ENCODE peak calls at places on chromosomes 12 and 14, in five cellular contexts. J is brain microvascular endothelial cell; D is right lobe of liver; V is CD8-positive, alpha-beta T cell; C is fibroblast of mammary gland. U is an unnamed sample.

GRCh38 chr14:95328876-95329503 is 9.3 kb upstream of the CLMN start:
- DNase-seq in D (no peak), C (peak), V (no peak), J (no peak), U (no peak)

GRCh38 chr12:84697141-84697540 is 215.5 kb downstream of the SLC6A15 start:
- DNase-seq in D (no peak), V (no peak), J (peak), C (no peak), U (no peak)

GRCh38 chr12:117067016-117067415 is 32.2 kb downstream of the TESC start:
- DNase-seq in C (no peak), V (no peak), D (peak), J (no peak), U (no peak)

GRCh38 chr12:12807970-12808702 is 5.0 kb upstream of the DDX47 start:
- DNase-seq in V (peak), C (peak), J (no peak), D (no peak), U (peak)

GRCh38 chr14:76664790-76665189 is 96.5 kb upstream of the VASH1 start:
- DNase-seq in J (no peak), D (no peak), V (no peak), C (no peak), U (no peak)

GRCh38 chr14:106665814-106666213 is 1139.4 kb downstream of the TMEM121 start:
- DNase-seq in C (no peak), J (no peak), V (peak), D (no peak), U (no peak)

GRCh38 chr12:80277732-80278131 is 166.3 kb upstream of the PTPRQ start:
- DNase-seq in C (no peak), J (no peak), V (no peak), D (no peak), U (no peak)

GRCh38 chr12:48004039-48004940 is at the start of gene COL2A1:
- DNase-seq in D (no peak), C (no peak), V (no peak), J (no peak), U (peak)

GRCh38 chr12:117171499-117172162 is 18.6 kb downstream of the FBXO21 start:
- DNase-seq in V (no peak), J (no peak), C (no peak), D (no peak), U (no peak)

GRCh38 chr14:24051789-24052655 is at the start of gene CARMIL3:
- DNase-seq in J (no peak), D (peak), V (peak), C (peak), U (peak)

GRCh38 chr14:92644166-92644565 is 104.3 kb downstream of the LGMN start:
- DNase-seq in D (no peak), J (peak), C (peak), V (no peak), U (peak)

GRCh38 chr14:38090506-38090905 is 117.2 kb upstream of the SSTR1 start:
- DNase-seq in J (no peak), V (no peak), D (no peak), C (no peak), U (no peak)

GRCh38 chr12:45051490-45052105 is 699 bp upstream of the DBX2 start:
- DNase-seq in D (no peak), J (no peak), V (no peak), C (peak), U (peak)

GRCh38 chr14:67221248-67221981 is 19.8 kb upstream of the PALS1 start:
- DNase-seq in C (peak), V (no peak), D (no peak), J (peak), U (peak)

GRCh38 chr12:118680361-118680963 is 300.9 kb upstream of the SRRM4 start:
- DNase-seq in C (no peak), J (no peak), V (no peak), D (no peak), U (no peak)

DNA sequence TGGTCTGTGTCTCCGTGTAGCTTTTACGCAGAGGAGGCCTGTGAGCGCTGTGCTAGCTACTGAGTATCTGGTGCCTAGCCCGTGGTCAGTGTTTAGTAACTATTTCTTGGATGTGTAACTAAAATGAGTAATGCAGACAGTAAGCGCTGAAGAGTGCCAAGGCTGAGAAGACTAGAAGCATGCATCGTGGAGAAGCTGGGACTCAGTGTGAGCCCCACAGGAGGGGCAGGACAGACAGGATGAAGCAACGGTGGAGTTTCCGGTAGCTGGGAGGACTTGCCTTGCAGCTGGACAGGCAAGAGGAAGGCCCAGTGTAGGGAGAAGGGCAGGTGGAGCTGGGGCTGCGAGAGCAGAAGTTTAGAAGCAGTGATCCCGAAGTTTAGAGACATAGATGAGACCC is 233.4 kb upstream of the FKBP4 start:
- DNase-seq in C (peak), D (no peak), V (no peak), J (no peak), U (no peak)
- H3K4me3 ChIP-seq in C (no peak), D (no peak), V (no peak), J (no peak), U (no peak)

GRCh38 chr12:58395470-58395869 is 454.1 kb downstream of the ATP23 start:
- DNase-seq in C (peak), D (no peak), V (no peak), J (no peak), U (no peak)

GRCh38 chr12:58393152-58393551 is 451.8 kb downstream of the ATP23 start:
- DNase-seq in V (no peak), J (peak), C (peak), D (no peak), U (no peak)

DNA sequence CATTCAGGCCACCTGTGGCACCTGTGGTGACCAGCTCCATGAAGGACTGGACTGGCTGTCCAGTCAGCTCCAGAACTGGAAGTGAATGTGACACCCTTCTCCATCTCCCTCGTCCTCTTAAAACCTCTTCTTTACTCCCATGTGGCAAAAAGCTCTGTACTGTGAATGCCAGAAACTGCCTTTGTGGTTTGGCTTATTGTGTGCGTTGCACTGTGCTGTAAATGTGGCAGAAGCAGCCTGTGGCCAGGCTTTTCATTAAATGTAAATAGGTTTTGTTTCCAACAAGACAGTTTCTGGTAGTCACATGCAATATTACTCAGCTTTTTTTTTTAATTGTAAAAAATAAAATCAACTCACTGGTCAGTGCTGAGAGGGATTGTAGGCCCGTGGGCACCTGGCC is 453.7 kb downstream of the ATP23 start:
- DNase-seq in D (no peak), C (no peak), V (no peak), J (no peak), U (no peak)
- TF ChIP-seq CTCF in D (no peak), C (no peak), V (no peak), J (no peak), U (no peak)

DNA sequence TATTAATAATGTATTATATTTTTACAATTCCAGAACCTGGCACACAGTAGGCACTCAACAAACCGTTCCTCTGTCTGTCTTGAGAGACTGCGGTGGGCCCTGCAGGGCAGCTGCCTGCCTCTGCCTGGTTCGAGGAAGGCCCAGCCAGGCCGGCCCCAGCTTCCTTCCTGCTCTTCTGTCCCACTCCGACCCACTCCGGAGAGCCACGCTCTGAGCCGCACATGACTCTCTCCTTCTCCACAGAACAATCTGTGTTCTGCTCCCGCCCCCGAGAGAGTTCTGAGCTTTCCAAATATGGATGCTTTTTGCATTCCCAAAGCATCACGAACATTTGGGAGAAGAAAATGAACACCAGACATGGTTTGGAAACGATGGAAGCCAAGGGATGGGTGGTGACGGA is 57.3 kb downstream of the TTC7B start:
- DNase-seq in V (no peak), D (peak), J (peak), C (peak), U (peak)
- H3K4me3 ChIP-seq in V (peak), D (peak), J (peak), C (peak), U (peak)

GRCh38 chr14:89237923-89238529 is 179.0 kb downstream of the FOXN3 start:
- DNase-seq in C (peak), V (no peak), J (no peak), D (no peak), U (peak)
- TF ChIP-seq CTCF in C (peak), V (no peak), J (peak), D (peak), U (peak)

DNA sequence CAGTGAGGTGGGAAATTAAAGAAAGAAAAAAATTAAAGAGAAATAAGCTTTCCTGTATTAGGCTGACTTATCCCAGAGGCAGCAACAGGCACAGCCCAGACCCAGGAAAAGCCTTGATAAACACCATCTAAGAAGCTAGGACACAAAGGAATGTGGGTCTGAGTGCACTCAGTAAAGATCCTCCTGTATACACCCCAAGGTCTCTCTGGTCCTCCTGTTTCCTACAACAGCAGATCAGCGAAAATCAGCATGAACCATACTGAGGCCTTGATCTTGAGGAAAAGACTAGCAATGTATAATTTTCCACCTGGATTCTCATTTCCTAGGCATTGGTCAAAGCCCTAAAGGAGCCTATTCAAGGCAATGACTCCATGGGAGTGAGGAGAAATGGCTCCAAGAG is 486.3 kb upstream of the CCDC196 start:
- DNase-seq in D (no peak), V (no peak), J (no peak), C (no peak), U (no peak)
- H3K4me3 ChIP-seq in D (no peak), V (no peak), J (no peak), C (no peak), U (no peak)

U was measured in fibroblast of villous mesenchyme.